ENCODE peak calls at places on chromosomes 13 and 19, in seven cellular contexts. One of them, this sample, is unnamed.

GRCh38 chr19:18339703-18340102 is 695 bp upstream of the PGPEP1 start:
- DNase-seq in hepatocyte: no peak
- DNase-seq in cardiac fibroblast: peak
- DNase-seq in choroid plexus epithelial cell: peak
- DNase-seq in pancreas: no peak
- DNase-seq in uterus: no peak
- DNase-seq in kidney epithelial cell: no peak
- DNase-seq in this sample: no peak

GRCh38 chr13:98976338-98976737 is 1.5 kb downstream of the DOCK9 start:
- DNase-seq in kidney epithelial cell: no peak
- DNase-seq in choroid plexus epithelial cell: peak
- DNase-seq in uterus: no peak
- DNase-seq in cardiac fibroblast: peak
- DNase-seq in pancreas: no peak
- DNase-seq in hepatocyte: no peak
- DNase-seq in this sample: no peak

GRCh38 chr13:26445092-26445491 is 112.4 kb upstream of the WASF3 start:
- DNase-seq in choroid plexus epithelial cell: no peak
- DNase-seq in cardiac fibroblast: no peak
- DNase-seq in pancreas: no peak
- DNase-seq in uterus: no peak
- DNase-seq in hepatocyte: no peak
- DNase-seq in kidney epithelial cell: no peak
- DNase-seq in this sample: no peak

GRCh38 chr19:27774827-27775226 is 1438.1 kb downstream of the UQCRFS1 start:
- DNase-seq in pancreas: no peak
- DNase-seq in cardiac fibroblast: peak
- DNase-seq in choroid plexus epithelial cell: peak
- DNase-seq in hepatocyte: no peak
- DNase-seq in uterus: no peak
- DNase-seq in kidney epithelial cell: no peak
- DNase-seq in this sample: no peak

GRCh38 chr13:44058586-44059238 is 179.0 kb downstream of the LACC1 start:
- DNase-seq in hepatocyte: no peak
- DNase-seq in uterus: no peak
- DNase-seq in pancreas: no peak
- DNase-seq in cardiac fibroblast: no peak
- DNase-seq in choroid plexus epithelial cell: no peak
- DNase-seq in kidney epithelial cell: no peak
- DNase-seq in this sample: no peak

GRCh38 chr13:48493076-48493765 is 39.7 kb downstream of the RCBTB2 start:
- DNase-seq in kidney epithelial cell: no peak
- DNase-seq in hepatocyte: no peak
- DNase-seq in choroid plexus epithelial cell: no peak
- DNase-seq in uterus: no peak
- DNase-seq in cardiac fibroblast: peak
- DNase-seq in pancreas: no peak
- DNase-seq in this sample: no peak

GRCh38 chr13:24834902-24835510 is 71.0 kb downstream of the RNF17 start:
- DNase-seq in choroid plexus epithelial cell: no peak
- DNase-seq in pancreas: no peak
- DNase-seq in uterus: no peak
- DNase-seq in kidney epithelial cell: no peak
- DNase-seq in hepatocyte: peak
- DNase-seq in cardiac fibroblast: no peak
- DNase-seq in this sample: no peak

GRCh38 chr19:10848208-10848843 is at the start of gene C19orf38:
- DNase-seq in pancreas: no peak
- DNase-seq in hepatocyte: no peak
- DNase-seq in choroid plexus epithelial cell: no peak
- DNase-seq in uterus: no peak
- DNase-seq in kidney epithelial cell: no peak
- DNase-seq in cardiac fibroblast: no peak
- DNase-seq in this sample: no peak

GRCh38 chr19:50510700-50511068 is 307 bp downstream of the JOSD2 start:
- DNase-seq in hepatocyte: no peak
- DNase-seq in uterus: no peak
- DNase-seq in choroid plexus epithelial cell: peak
- DNase-seq in cardiac fibroblast: peak
- DNase-seq in kidney epithelial cell: no peak
- DNase-seq in pancreas: no peak
- DNase-seq in this sample: no peak

GRCh38 chr19:50694815-50695145 is 24.8 kb downstream of the SHANK1 start:
- DNase-seq in kidney epithelial cell: no peak
- DNase-seq in choroid plexus epithelial cell: no peak
- DNase-seq in hepatocyte: no peak
- DNase-seq in cardiac fibroblast: no peak
- DNase-seq in pancreas: no peak
- DNase-seq in uterus: no peak
- DNase-seq in this sample: no peak

GRCh38 chr19:41801682-41802317 is 5.4 kb downstream of the CEACAM3 start:
- DNase-seq in cardiac fibroblast: no peak
- DNase-seq in kidney epithelial cell: no peak
- DNase-seq in uterus: no peak
- DNase-seq in hepatocyte: no peak
- DNase-seq in choroid plexus epithelial cell: no peak
- DNase-seq in pancreas: no peak
- DNase-seq in this sample: no peak

GRCh38 chr13:102903659-102904407 is 58.0 kb downstream of the ERCC5 start:
- DNase-seq in choroid plexus epithelial cell: peak
- DNase-seq in cardiac fibroblast: peak
- DNase-seq in uterus: no peak
- DNase-seq in hepatocyte: no peak
- DNase-seq in kidney epithelial cell: no peak
- DNase-seq in pancreas: no peak
- DNase-seq in this sample: no peak

GRCh38 chr13:106133025-106133424 is 402.4 kb downstream of the EFNB2 start:
- DNase-seq in pancreas: no peak
- DNase-seq in choroid plexus epithelial cell: peak
- DNase-seq in hepatocyte: no peak
- DNase-seq in cardiac fibroblast: peak
- DNase-seq in kidney epithelial cell: no peak
- DNase-seq in uterus: no peak
- DNase-seq in this sample: no peak

GRCh38 chr19:52142001-52142595 is 2.4 kb upstream of the ZNF616 start:
- DNase-seq in cardiac fibroblast: no peak
- DNase-seq in pancreas: no peak
- DNase-seq in kidney epithelial cell: no peak
- DNase-seq in uterus: no peak
- DNase-seq in choroid plexus epithelial cell: no peak
- DNase-seq in hepatocyte: no peak
- DNase-seq in this sample: no peak

GRCh38 chr13:32472194-32472621 is 44.3 kb upstream of the N4BP2L1 start:
- DNase-seq in pancreas: no peak
- DNase-seq in choroid plexus epithelial cell: peak
- DNase-seq in kidney epithelial cell: no peak
- DNase-seq in uterus: no peak
- DNase-seq in hepatocyte: no peak
- DNase-seq in cardiac fibroblast: peak
- DNase-seq in this sample: no peak

GRCh38 chr13:97515643-97516042 is 81.7 kb downstream of the RAP2A start:
- DNase-seq in choroid plexus epithelial cell: no peak
- DNase-seq in cardiac fibroblast: no peak
- DNase-seq in pancreas: no peak
- DNase-seq in hepatocyte: no peak
- DNase-seq in kidney epithelial cell: no peak
- DNase-seq in uterus: no peak
- DNase-seq in this sample: no peak

GRCh38 chr19:55384576-55385235 is 614 bp upstream of the TMEM238 start:
- DNase-seq in choroid plexus epithelial cell: no peak
- DNase-seq in pancreas: peak
- DNase-seq in hepatocyte: no peak
- DNase-seq in kidney epithelial cell: no peak
- DNase-seq in uterus: peak
- DNase-seq in cardiac fibroblast: no peak
- DNase-seq in this sample: no peak

GRCh38 chr13:52118095-52118494 is 10.8 kb downstream of the NEK5 start:
- DNase-seq in pancreas: no peak
- DNase-seq in hepatocyte: no peak
- DNase-seq in choroid plexus epithelial cell: no peak
- DNase-seq in uterus: no peak
- DNase-seq in cardiac fibroblast: no peak
- DNase-seq in kidney epithelial cell: no peak
- DNase-seq in this sample: no peak

GRCh38 chr19:19628499-19629134 is 597 bp upstream of the LPAR2 start:
- DNase-seq in pancreas: peak
- DNase-seq in choroid plexus epithelial cell: peak
- DNase-seq in kidney epithelial cell: no peak
- DNase-seq in hepatocyte: peak
- DNase-seq in cardiac fibroblast: no peak
- DNase-seq in uterus: no peak
- DNase-seq in this sample: peak

GRCh38 chr13:25179810-25180437 is 7.8 kb upstream of the AMER2 start:
- DNase-seq in choroid plexus epithelial cell: no peak
- DNase-seq in uterus: no peak
- DNase-seq in hepatocyte: no peak
- DNase-seq in kidney epithelial cell: no peak
- DNase-seq in pancreas: no peak
- DNase-seq in cardiac fibroblast: no peak
- DNase-seq in this sample: no peak

GRCh38 chr13:63942372-63942771 is 2526.7 kb upstream of the PCDH20 start:
- DNase-seq in hepatocyte: no peak
- DNase-seq in cardiac fibroblast: peak
- DNase-seq in pancreas: no peak
- DNase-seq in kidney epithelial cell: no peak
- DNase-seq in choroid plexus epithelial cell: peak
- DNase-seq in uterus: no peak
- DNase-seq in this sample: no peak

GRCh38 chr13:100826441-100826840 is 151.8 kb upstream of the TMTC4 start:
- DNase-seq in hepatocyte: no peak
- DNase-seq in cardiac fibroblast: no peak
- DNase-seq in uterus: no peak
- DNase-seq in pancreas: no peak
- DNase-seq in kidney epithelial cell: no peak
- DNase-seq in choroid plexus epithelial cell: no peak
- DNase-seq in this sample: no peak

GRCh38 chr13:100833427-100833826 is 158.8 kb upstream of the TMTC4 start:
- DNase-seq in kidney epithelial cell: no peak
- DNase-seq in cardiac fibroblast: no peak
- DNase-seq in uterus: no peak
- DNase-seq in hepatocyte: no peak
- DNase-seq in choroid plexus epithelial cell: no peak
- DNase-seq in pancreas: no peak
- DNase-seq in this sample: no peak

GRCh38 chr13:100827489-100828000 is 152.9 kb upstream of the TMTC4 start:
- DNase-seq in choroid plexus epithelial cell: no peak
- DNase-seq in kidney epithelial cell: no peak
- DNase-seq in pancreas: no peak
- DNase-seq in cardiac fibroblast: peak
- DNase-seq in uterus: no peak
- DNase-seq in hepatocyte: no peak
- DNase-seq in this sample: no peak

GRCh38 chr13:100825551-100825950 is 151.0 kb upstream of the TMTC4 start:
- DNase-seq in pancreas: no peak
- DNase-seq in hepatocyte: no peak
- DNase-seq in uterus: no peak
- DNase-seq in choroid plexus epithelial cell: peak
- DNase-seq in cardiac fibroblast: peak
- DNase-seq in kidney epithelial cell: no peak
- DNase-seq in this sample: no peak

GRCh38 chr13:100828226-100828625 is 153.6 kb upstream of the TMTC4 start:
- DNase-seq in kidney epithelial cell: no peak
- DNase-seq in uterus: no peak
- DNase-seq in pancreas: no peak
- DNase-seq in choroid plexus epithelial cell: peak
- DNase-seq in hepatocyte: no peak
- DNase-seq in cardiac fibroblast: no peak
- DNase-seq in this sample: no peak
- TF ChIP-seq CTCF in kidney epithelial cell: no peak
- TF ChIP-seq CTCF in uterus: no peak
- TF ChIP-seq CTCF in pancreas: no peak
- TF ChIP-seq CTCF in choroid plexus epithelial cell: peak
- TF ChIP-seq CTCF in hepatocyte: peak
- TF ChIP-seq CTCF in cardiac fibroblast: no peak
- TF ChIP-seq CTCF in this sample: no peak

GRCh38 chr13:100895656-100896055 is 221.1 kb upstream of the TMTC4 start:
- DNase-seq in uterus: no peak
- DNase-seq in kidney epithelial cell: no peak
- DNase-seq in pancreas: no peak
- DNase-seq in cardiac fibroblast: no peak
- DNase-seq in hepatocyte: no peak
- DNase-seq in choroid plexus epithelial cell: no peak
- DNase-seq in this sample: no peak
- TF ChIP-seq CTCF in uterus: no peak
- TF ChIP-seq CTCF in kidney epithelial cell: no peak
- TF ChIP-seq CTCF in pancreas: no peak
- TF ChIP-seq CTCF in cardiac fibroblast: no peak
- TF ChIP-seq CTCF in hepatocyte: no peak
- TF ChIP-seq CTCF in choroid plexus epithelial cell: no peak
- TF ChIP-seq CTCF in this sample: no peak

DNA sequence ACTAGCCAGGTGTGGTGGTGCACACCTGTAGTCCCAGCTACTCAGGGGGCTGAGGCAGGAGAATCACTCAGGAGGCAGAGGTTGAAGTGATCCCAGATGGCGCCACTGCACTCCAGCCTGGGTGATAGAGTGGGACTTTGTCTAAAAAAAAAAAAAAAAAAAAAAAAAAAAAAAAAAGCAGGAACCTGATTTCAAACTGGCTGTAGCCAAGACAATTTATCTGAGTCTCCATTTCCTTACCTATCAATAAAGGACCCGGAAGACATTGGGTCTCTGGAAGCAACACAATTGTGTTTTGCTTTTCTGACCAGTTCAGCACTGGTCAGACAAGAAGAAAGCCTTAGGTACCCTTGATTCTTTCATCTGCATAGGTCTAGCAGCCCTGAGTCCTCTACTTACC is 491.0 kb downstream of the TBC1D4 start:
- DNase-seq in choroid plexus epithelial cell: no peak
- DNase-seq in cardiac fibroblast: no peak
- DNase-seq in uterus: no peak
- DNase-seq in hepatocyte: no peak
- DNase-seq in kidney epithelial cell: no peak
- DNase-seq in pancreas: no peak
- DNase-seq in this sample: no peak
- TF ChIP-seq CTCF in choroid plexus epithelial cell: no peak
- TF ChIP-seq CTCF in cardiac fibroblast: no peak
- TF ChIP-seq CTCF in uterus: no peak
- TF ChIP-seq CTCF in hepatocyte: no peak
- TF ChIP-seq CTCF in kidney epithelial cell: no peak
- TF ChIP-seq CTCF in pancreas: no peak
- TF ChIP-seq CTCF in this sample: no peak

GRCh38 chr19:7751157-7751783 is 3.9 kb upstream of the CD209 start:
- DNase-seq in uterus: no peak
- DNase-seq in cardiac fibroblast: peak
- DNase-seq in hepatocyte: no peak
- DNase-seq in kidney epithelial cell: no peak
- DNase-seq in pancreas: no peak
- DNase-seq in choroid plexus epithelial cell: peak
- DNase-seq in this sample: no peak

GRCh38 chr19:7746903-7747884 is at the start of gene CD209:
- DNase-seq in pancreas: no peak
- DNase-seq in cardiac fibroblast: no peak
- DNase-seq in hepatocyte: no peak
- DNase-seq in choroid plexus epithelial cell: no peak
- DNase-seq in uterus: no peak
- DNase-seq in kidney epithelial cell: no peak
- DNase-seq in this sample: no peak

GRCh38 chr19:7744871-7745270 is 2.5 kb downstream of the CD209 start:
- DNase-seq in uterus: no peak
- DNase-seq in cardiac fibroblast: no peak
- DNase-seq in hepatocyte: no peak
- DNase-seq in pancreas: no peak
- DNase-seq in choroid plexus epithelial cell: no peak
- DNase-seq in kidney epithelial cell: no peak
- DNase-seq in this sample: no peak

GRCh38 chr19:7748171-7748570 is 837 bp upstream of the CD209 start:
- DNase-seq in hepatocyte: no peak
- DNase-seq in uterus: no peak
- DNase-seq in kidney epithelial cell: no peak
- DNase-seq in pancreas: no peak
- DNase-seq in cardiac fibroblast: no peak
- DNase-seq in choroid plexus epithelial cell: no peak
- DNase-seq in this sample: no peak

GRCh38 chr19:7748756-7749155 is 1.4 kb upstream of the CD209 start:
- DNase-seq in hepatocyte: no peak
- DNase-seq in uterus: no peak
- DNase-seq in cardiac fibroblast: peak
- DNase-seq in kidney epithelial cell: no peak
- DNase-seq in choroid plexus epithelial cell: peak
- DNase-seq in pancreas: peak
- DNase-seq in this sample: no peak
- TF ChIP-seq CTCF in hepatocyte: peak
- TF ChIP-seq CTCF in uterus: no peak
- TF ChIP-seq CTCF in cardiac fibroblast: no peak
- TF ChIP-seq CTCF in kidney epithelial cell: no peak
- TF ChIP-seq CTCF in choroid plexus epithelial cell: peak
- TF ChIP-seq CTCF in pancreas: no peak
- TF ChIP-seq CTCF in this sample: no peak

This sample was measured in natural killer cell.